ENCODE peak calls at places on chromosomes 5 and 9, in five cellular contexts. X, F, R, N and T are unnamed samples.

GRCh38 chr5:174699131-174699530 is 25.3 kb upstream of the MSX2 start:
- DNase-seq in N (no peak), R (no peak), F (no peak), X (no peak), T (no peak)

GRCh38 chr9:107286057-107286456 is 3.0 kb downstream of the RAD23B start:
- DNase-seq in X (peak; percentile 17), F (no peak), N (no peak), R (peak; percentile 47), T (no peak)

GRCh38 chr9:116342941-116343340 is 189.3 kb downstream of the PAPPA start:
- DNase-seq in R (no peak), F (no peak), X (peak; percentile 23), N (no peak), T (no peak)

GRCh38 chr9:104099630-104100029 is 5.5 kb downstream of the SMC2 start:
- DNase-seq in R (no peak), N (no peak), F (no peak), X (no peak), T (no peak)

GRCh38 chr5:172438304-172438652 is 16.0 kb downstream of the SH3PXD2B start:
- DNase-seq in N (no peak), R (no peak), X (no peak), F (no peak), T (no peak)

GRCh38 chr9:72661401-72662135 is 140.2 kb downstream of the TMC1 start:
- DNase-seq in R (no peak), N (no peak), F (peak; percentile 70), X (peak; percentile 40), T (no peak)

GRCh38 chr9:27247756-27248155 is 49.2 kb downstream of the EQTN start:
- DNase-seq in F (peak; percentile 66), N (no peak), X (peak; percentile 52), R (no peak), T (peak; percentile 63)

GRCh38 chr9:128372188-128372641 is 1.0 kb downstream of the URM1 start:
- DNase-seq in N (no peak), F (peak; percentile 50), X (peak; percentile 44), R (no peak), T (no peak)

GRCh38 chr5:96680759-96681158 is 18.6 kb downstream of the CAST start:
- DNase-seq in R (no peak), X (no peak), F (no peak), N (no peak), T (no peak)

GRCh38 chr5:171835066-171835465 is 49.4 kb downstream of the SMIM23 start:
- DNase-seq in F (no peak), X (no peak), N (no peak), R (no peak), T (no peak)

GRCh38 chr5:96080557-96080956 is 118.9 kb upstream of the ELL2 start:
- DNase-seq in R (no peak), N (no peak), X (peak; percentile 84), F (peak; percentile 91), T (no peak)

GRCh38 chr5:116525680-116526079 is 48.9 kb downstream of the SEMA6A start:
- DNase-seq in F (no peak), R (no peak), N (no peak), X (no peak), T (no peak)

GRCh38 chr5:84433461-84433860 is 48.8 kb upstream of the EDIL3 start:
- DNase-seq in F (peak; percentile 21), N (no peak), R (no peak), X (peak; percentile 12), T (no peak)

GRCh38 chr9:73243078-73243477 is 91.4 kb downstream of the ANXA1 start:
- DNase-seq in R (no peak), F (no peak), X (no peak), N (no peak), T (no peak)

GRCh38 chr9:87285183-87285582 is 212.5 kb upstream of the DAPK1 start:
- DNase-seq in X (no peak), F (no peak), N (no peak), R (no peak), T (no peak)

GRCh38 chr5:124746916-124747769 is 704 bp upstream of the ZNF608 start:
- DNase-seq in N (no peak), F (peak; percentile 69), R (peak; percentile 90), X (peak; percentile 40), T (peak; percentile 90)